ENCODE peak calls at places on chromosomes 11 and 22, in ten cellular contexts. One of them, this sample, is unnamed.

GRCh38 chr11:111253131-111253530 is 7.6 kb downstream of the POU2AF2 start:
- DNase-seq in progenitor cell of endocrine pancreas: no peak
- DNase-seq in myocyte: no peak
- DNase-seq in amygdala: no peak
- DNase-seq in activated naive CD4-positive, alpha-beta T cell: no peak
- DNase-seq in transverse colon: no peak
- DNase-seq in CD4-positive, alpha-beta memory T cell: no peak
- DNase-seq in AG09309: no peak
- DNase-seq in choroid plexus epithelial cell: no peak
- DNase-seq in C1 segment of cervical spinal cord: no peak
- DNase-seq in this sample: no peak

GRCh38 chr22:25232301-25232700 is 12.9 kb downstream of the CRYBB2 start:
- DNase-seq in progenitor cell of endocrine pancreas: no peak
- DNase-seq in myocyte: no peak
- DNase-seq in amygdala: no peak
- DNase-seq in activated naive CD4-positive, alpha-beta T cell: no peak
- DNase-seq in transverse colon: no peak
- DNase-seq in CD4-positive, alpha-beta memory T cell: no peak
- DNase-seq in AG09309: no peak
- DNase-seq in choroid plexus epithelial cell: peak
- DNase-seq in C1 segment of cervical spinal cord: no peak
- DNase-seq in this sample: no peak

GRCh38 chr11:134101292-134101691 is 32.4 kb downstream of the JAM3 start:
- DNase-seq in progenitor cell of endocrine pancreas: no peak
- DNase-seq in myocyte: peak
- DNase-seq in amygdala: no peak
- DNase-seq in activated naive CD4-positive, alpha-beta T cell: no peak
- DNase-seq in transverse colon: no peak
- DNase-seq in CD4-positive, alpha-beta memory T cell: no peak
- DNase-seq in AG09309: no peak
- DNase-seq in choroid plexus epithelial cell: peak
- DNase-seq in C1 segment of cervical spinal cord: no peak
- DNase-seq in this sample: no peak

GRCh38 chr22:17264321-17265052 is 45.3 kb upstream of the ADA2 start:
- DNase-seq in progenitor cell of endocrine pancreas: no peak
- DNase-seq in myocyte: peak
- DNase-seq in amygdala: no peak
- DNase-seq in activated naive CD4-positive, alpha-beta T cell: no peak
- DNase-seq in transverse colon: no peak
- DNase-seq in CD4-positive, alpha-beta memory T cell: no peak
- DNase-seq in AG09309: no peak
- DNase-seq in choroid plexus epithelial cell: peak
- DNase-seq in C1 segment of cervical spinal cord: no peak
- DNase-seq in this sample: no peak

GRCh38 chr22:36946436-36947158 is 33.2 kb downstream of the CSF2RB start:
- DNase-seq in progenitor cell of endocrine pancreas: no peak
- DNase-seq in myocyte: no peak
- DNase-seq in amygdala: no peak
- DNase-seq in activated naive CD4-positive, alpha-beta T cell: no peak
- DNase-seq in transverse colon: no peak
- DNase-seq in CD4-positive, alpha-beta memory T cell: no peak
- DNase-seq in AG09309: no peak
- DNase-seq in choroid plexus epithelial cell: peak
- DNase-seq in C1 segment of cervical spinal cord: no peak
- DNase-seq in this sample: no peak

GRCh38 chr22:24156146-24156914 is 25.0 kb upstream of the SUSD2 start:
- DNase-seq in progenitor cell of endocrine pancreas: no peak
- DNase-seq in myocyte: peak
- DNase-seq in amygdala: peak
- DNase-seq in activated naive CD4-positive, alpha-beta T cell: peak
- DNase-seq in transverse colon: peak
- DNase-seq in CD4-positive, alpha-beta memory T cell: peak
- DNase-seq in AG09309: no peak
- DNase-seq in choroid plexus epithelial cell: peak
- DNase-seq in C1 segment of cervical spinal cord: no peak
- DNase-seq in this sample: no peak

GRCh38 chr11:60786811-60787567 is 1.9 kb downstream of the MS4A10 start:
- DNase-seq in progenitor cell of endocrine pancreas: no peak
- DNase-seq in myocyte: peak
- DNase-seq in amygdala: no peak
- DNase-seq in activated naive CD4-positive, alpha-beta T cell: no peak
- DNase-seq in transverse colon: peak
- DNase-seq in CD4-positive, alpha-beta memory T cell: no peak
- DNase-seq in AG09309: no peak
- DNase-seq in choroid plexus epithelial cell: peak
- DNase-seq in C1 segment of cervical spinal cord: no peak
- DNase-seq in this sample: no peak

GRCh38 chr11:122910775-122911174 is 28.2 kb downstream of the JHY start:
- DNase-seq in progenitor cell of endocrine pancreas: no peak
- DNase-seq in myocyte: peak
- DNase-seq in amygdala: no peak
- DNase-seq in activated naive CD4-positive, alpha-beta T cell: no peak
- DNase-seq in transverse colon: no peak
- DNase-seq in CD4-positive, alpha-beta memory T cell: no peak
- DNase-seq in AG09309: peak
- DNase-seq in choroid plexus epithelial cell: peak
- DNase-seq in C1 segment of cervical spinal cord: no peak
- DNase-seq in this sample: no peak

GRCh38 chr22:44914026-44914721 is 95.6 kb downstream of the PHF21B start:
- DNase-seq in progenitor cell of endocrine pancreas: no peak
- DNase-seq in myocyte: no peak
- DNase-seq in amygdala: no peak
- DNase-seq in activated naive CD4-positive, alpha-beta T cell: no peak
- DNase-seq in transverse colon: no peak
- DNase-seq in CD4-positive, alpha-beta memory T cell: no peak
- DNase-seq in AG09309: no peak
- DNase-seq in choroid plexus epithelial cell: no peak
- DNase-seq in C1 segment of cervical spinal cord: no peak
- DNase-seq in this sample: no peak

GRCh38 chr11:8812438-8812837 is 98.6 kb upstream of the AKIP1 start:
- DNase-seq in progenitor cell of endocrine pancreas: no peak
- DNase-seq in myocyte: no peak
- DNase-seq in amygdala: no peak
- DNase-seq in activated naive CD4-positive, alpha-beta T cell: no peak
- DNase-seq in transverse colon: no peak
- DNase-seq in CD4-positive, alpha-beta memory T cell: no peak
- DNase-seq in AG09309: no peak
- DNase-seq in choroid plexus epithelial cell: peak
- DNase-seq in C1 segment of cervical spinal cord: peak
- DNase-seq in this sample: no peak

GRCh38 chr11:108222686-108223448 is at the start of gene ATM:
- DNase-seq in progenitor cell of endocrine pancreas: peak
- DNase-seq in myocyte: peak
- DNase-seq in amygdala: peak
- DNase-seq in activated naive CD4-positive, alpha-beta T cell: peak
- DNase-seq in transverse colon: peak
- DNase-seq in CD4-positive, alpha-beta memory T cell: peak
- DNase-seq in AG09309: peak
- DNase-seq in choroid plexus epithelial cell: peak
- DNase-seq in C1 segment of cervical spinal cord: peak
- DNase-seq in this sample: peak

GRCh38 chr11:48001438-48002021 is 21.2 kb downstream of the PTPRJ start:
- DNase-seq in progenitor cell of endocrine pancreas: no peak
- DNase-seq in myocyte: no peak
- DNase-seq in amygdala: no peak
- DNase-seq in activated naive CD4-positive, alpha-beta T cell: peak
- DNase-seq in transverse colon: peak
- DNase-seq in CD4-positive, alpha-beta memory T cell: peak
- DNase-seq in AG09309: peak
- DNase-seq in choroid plexus epithelial cell: peak
- DNase-seq in C1 segment of cervical spinal cord: no peak
- DNase-seq in this sample: no peak

GRCh38 chr22:27302501-27302900 is 499.1 kb downstream of the MN1 start:
- DNase-seq in progenitor cell of endocrine pancreas: no peak
- DNase-seq in myocyte: no peak
- DNase-seq in amygdala: no peak
- DNase-seq in activated naive CD4-positive, alpha-beta T cell: no peak
- DNase-seq in transverse colon: no peak
- DNase-seq in CD4-positive, alpha-beta memory T cell: no peak
- DNase-seq in AG09309: no peak
- DNase-seq in choroid plexus epithelial cell: no peak
- DNase-seq in C1 segment of cervical spinal cord: no peak
- DNase-seq in this sample: no peak

GRCh38 chr22:37510046-37510445 is 9.2 kb downstream of the CARD10 start:
- DNase-seq in progenitor cell of endocrine pancreas: no peak
- DNase-seq in myocyte: no peak
- DNase-seq in amygdala: no peak
- DNase-seq in activated naive CD4-positive, alpha-beta T cell: no peak
- DNase-seq in transverse colon: no peak
- DNase-seq in CD4-positive, alpha-beta memory T cell: no peak
- DNase-seq in AG09309: no peak
- DNase-seq in choroid plexus epithelial cell: no peak
- DNase-seq in C1 segment of cervical spinal cord: no peak
- DNase-seq in this sample: no peak

GRCh38 chr11:12103411-12104225 is 6.8 kb upstream of the MICAL2 start:
- DNase-seq in progenitor cell of endocrine pancreas: no peak
- DNase-seq in myocyte: peak
- DNase-seq in amygdala: no peak
- DNase-seq in activated naive CD4-positive, alpha-beta T cell: no peak
- DNase-seq in transverse colon: no peak
- DNase-seq in CD4-positive, alpha-beta memory T cell: no peak
- DNase-seq in AG09309: no peak
- DNase-seq in choroid plexus epithelial cell: no peak
- DNase-seq in C1 segment of cervical spinal cord: no peak
- DNase-seq in this sample: no peak